ENCODE peak calls at places on chromosomes 13 and 19, in nine cellular contexts. One of them, this sample, is unnamed.

GRCh38 chr13:46352810-46353209 is 34.2 kb downstream of the RUBCNL start:
- DNase-seq in nephron progenitor cell: no peak
- DNase-seq in transverse colon: no peak
- DNase-seq in lung: no peak
- DNase-seq in mammary epithelial cell: no peak
- DNase-seq in hypothalamus: no peak
- DNase-seq in MCF 10A: no peak
- DNase-seq in sciatic nerve: no peak
- DNase-seq in NCI-H1092: no peak
- DNase-seq in this sample: no peak

GRCh38 chr13:44629465-44630183 is 53.5 kb upstream of the TSC22D1 start:
- DNase-seq in MCF 10A: no peak
- DNase-seq in transverse colon: no peak
- DNase-seq in hypothalamus: no peak
- DNase-seq in sciatic nerve: no peak
- DNase-seq in lung: no peak
- DNase-seq in NCI-H1092: no peak
- DNase-seq in mammary epithelial cell: no peak
- DNase-seq in nephron progenitor cell: no peak
- DNase-seq in this sample: no peak

GRCh38 chr19:33186835-33187540 is 7.1 kb upstream of the LRP3 start:
- DNase-seq in transverse colon: peak
- DNase-seq in sciatic nerve: peak
- DNase-seq in hypothalamus: no peak
- DNase-seq in nephron progenitor cell: peak
- DNase-seq in lung: no peak
- DNase-seq in mammary epithelial cell: no peak
- DNase-seq in MCF 10A: no peak
- DNase-seq in NCI-H1092: no peak
- DNase-seq in this sample: no peak

GRCh38 chr19:7868671-7869452 is 5.3 kb downstream of the PRR36 start:
- DNase-seq in lung: peak
- DNase-seq in MCF 10A: peak
- DNase-seq in transverse colon: peak
- DNase-seq in sciatic nerve: peak
- DNase-seq in NCI-H1092: no peak
- DNase-seq in mammary epithelial cell: peak
- DNase-seq in nephron progenitor cell: peak
- DNase-seq in hypothalamus: no peak
- DNase-seq in this sample: peak

GRCh38 chr19:489418-490196 is 6.7 kb upstream of the MADCAM1 start:
- DNase-seq in NCI-H1092: no peak
- DNase-seq in nephron progenitor cell: no peak
- DNase-seq in sciatic nerve: peak
- DNase-seq in hypothalamus: no peak
- DNase-seq in lung: no peak
- DNase-seq in mammary epithelial cell: no peak
- DNase-seq in transverse colon: no peak
- DNase-seq in MCF 10A: no peak
- DNase-seq in this sample: no peak

GRCh38 chr19:4910594-4911273 is 1.4 kb downstream of the UHRF1 start:
- DNase-seq in hypothalamus: no peak
- DNase-seq in lung: no peak
- DNase-seq in MCF 10A: peak
- DNase-seq in NCI-H1092: no peak
- DNase-seq in transverse colon: peak
- DNase-seq in mammary epithelial cell: no peak
- DNase-seq in sciatic nerve: no peak
- DNase-seq in nephron progenitor cell: peak
- DNase-seq in this sample: no peak

GRCh38 chr13:102571075-102571474 is 25.7 kb upstream of the TPP2 start:
- DNase-seq in NCI-H1092: no peak
- DNase-seq in sciatic nerve: no peak
- DNase-seq in nephron progenitor cell: no peak
- DNase-seq in lung: no peak
- DNase-seq in hypothalamus: no peak
- DNase-seq in MCF 10A: peak
- DNase-seq in transverse colon: no peak
- DNase-seq in mammary epithelial cell: no peak
- DNase-seq in this sample: no peak

GRCh38 chr19:34459614-34460013 is 21.9 kb upstream of the WTIP start:
- DNase-seq in MCF 10A: no peak
- DNase-seq in nephron progenitor cell: no peak
- DNase-seq in mammary epithelial cell: no peak
- DNase-seq in transverse colon: no peak
- DNase-seq in hypothalamus: no peak
- DNase-seq in lung: peak
- DNase-seq in sciatic nerve: no peak
- DNase-seq in NCI-H1092: no peak
- DNase-seq in this sample: no peak

GRCh38 chr19:29256516-29256915 is 43.6 kb upstream of the UQCRFS1 start:
- DNase-seq in sciatic nerve: no peak
- DNase-seq in lung: no peak
- DNase-seq in MCF 10A: no peak
- DNase-seq in mammary epithelial cell: no peak
- DNase-seq in transverse colon: no peak
- DNase-seq in hypothalamus: no peak
- DNase-seq in nephron progenitor cell: no peak
- DNase-seq in NCI-H1092: no peak
- DNase-seq in this sample: peak